ENCODE peak calls at places on chromosomes 16 and 17, in five cellular contexts. L is tibial artery, W is thyroid gland, C is A549, H is PC-9. Z is an unnamed sample.

GRCh38 chr16:1152651-1153259 is at the start of gene CACNA1H:
- DNase-seq in L (no peak), W (no peak), C (no peak), H (no peak), Z (no peak)

GRCh38 chr17:29140631-29141483 is 39.3 kb downstream of the MYO18A start:
- DNase-seq in L (no peak), W (no peak), C (no peak), H (no peak), Z (no peak)

GRCh38 chr17:56244268-56244890 is 91.1 kb downstream of the ANKFN1 start:
- DNase-seq in L (no peak), W (no peak), C (no peak), H (no peak), Z (no peak)

GRCh38 chr16:54879681-54880080 is 51.0 kb upstream of the IRX5 start:
- DNase-seq in L (no peak), W (no peak), C (peak; percentile 24), H (no peak), Z (peak; percentile 43)

GRCh38 chr16:81427245-81427644 is 17.4 kb upstream of the CMIP start:
- DNase-seq in L (no peak), W (no peak), C (no peak), H (no peak), Z (no peak)

GRCh38 chr17:73476890-73477350 is 165.1 kb upstream of the CDC42EP4 start:
- DNase-seq in L (no peak), W (peak; percentile 21), C (no peak), H (no peak), Z (no peak)

GRCh38 chr16:17657037-17657436 is 186.3 kb upstream of the XYLT1 start:
- DNase-seq in L (no peak), W (no peak), C (no peak), H (no peak), Z (no peak)

GRCh38 chr17:39213852-39214251 is 11.9 kb downstream of the STAC2 start:
- DNase-seq in L (no peak), W (no peak), C (peak; percentile 76), H (peak; percentile 77), Z (no peak)

GRCh38 chr17:43403846-43404245 is 5.1 kb downstream of the ARL4D start:
- DNase-seq in L (no peak), W (peak; percentile 33), C (no peak), H (no peak), Z (no peak)
- TF ChIP-seq CTCF in L (no peak), W (no peak), C (no peak), H (no peak), Z (no peak)

GRCh38 chr17:67708378-67708777 is 9.4 kb upstream of the NOL11 start:
- DNase-seq in L (no peak), W (no peak), C (no peak), H (no peak), Z (no peak)

GRCh38 chr17:67713169-67713568 is 4.6 kb upstream of the NOL11 start:
- DNase-seq in L (no peak), W (no peak), C (no peak), H (no peak), Z (no peak)

GRCh38 chr17:67712375-67712774 is 5.4 kb upstream of the NOL11 start:
- DNase-seq in L (no peak), W (no peak), C (no peak), H (no peak), Z (no peak)

GRCh38 chr17:67707442-67707841 is 10.3 kb upstream of the NOL11 start:
- DNase-seq in L (no peak), W (no peak), C (no peak), H (no peak), Z (no peak)

DNA sequence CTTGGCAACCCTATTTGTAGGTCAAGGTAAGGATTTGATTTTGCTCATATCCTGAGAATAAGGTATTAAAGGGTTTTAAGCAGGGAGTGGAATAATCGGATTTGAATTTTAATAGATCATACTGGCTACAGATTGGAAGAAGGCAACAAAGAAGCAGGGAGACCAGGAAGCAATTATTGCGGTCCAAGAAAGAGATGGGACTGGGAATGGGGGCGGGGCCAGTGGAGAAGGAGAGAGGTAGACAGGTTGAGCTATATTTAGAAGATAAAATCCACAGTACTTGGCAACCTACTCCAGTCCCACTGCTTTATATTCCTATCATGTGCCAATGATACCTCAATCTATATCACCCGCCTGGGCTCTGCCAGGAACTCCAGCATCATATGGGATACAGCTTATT is 5.8 kb upstream of the NOL11 start:
- DNase-seq in L (no peak), W (no peak), C (no peak), H (no peak), Z (no peak)
- H3K27ac ChIP-seq in L (no peak overlapping the region), W (no peak overlapping the region), C (no peak overlapping the region), H (no peak overlapping the region), Z (no peak overlapping the region)

GRCh38 chr16:84186685-84187437 is at the start of gene TAF1C:
- DNase-seq in L (peak; percentile 93), W (peak; percentile 93), C (peak; percentile 97), H (peak; percentile 88), Z (peak; percentile 79)
- TF ChIP-seq CTCF in L (peak; percentile 96), W (peak; percentile 97), C (peak; percentile 91), H (peak; percentile 93), Z (peak; percentile 99)

GRCh38 chr17:10060526-10060925 is 137.9 kb downstream of the GAS7 start:
- DNase-seq in L (no peak), W (no peak), C (no peak), H (no peak), Z (no peak)
- H3K27ac ChIP-seq in L (peak overlapping the region; percentile 41), W (no peak overlapping the region), C (no peak overlapping the region), H (no peak overlapping the region), Z (no peak overlapping the region)

DNA sequence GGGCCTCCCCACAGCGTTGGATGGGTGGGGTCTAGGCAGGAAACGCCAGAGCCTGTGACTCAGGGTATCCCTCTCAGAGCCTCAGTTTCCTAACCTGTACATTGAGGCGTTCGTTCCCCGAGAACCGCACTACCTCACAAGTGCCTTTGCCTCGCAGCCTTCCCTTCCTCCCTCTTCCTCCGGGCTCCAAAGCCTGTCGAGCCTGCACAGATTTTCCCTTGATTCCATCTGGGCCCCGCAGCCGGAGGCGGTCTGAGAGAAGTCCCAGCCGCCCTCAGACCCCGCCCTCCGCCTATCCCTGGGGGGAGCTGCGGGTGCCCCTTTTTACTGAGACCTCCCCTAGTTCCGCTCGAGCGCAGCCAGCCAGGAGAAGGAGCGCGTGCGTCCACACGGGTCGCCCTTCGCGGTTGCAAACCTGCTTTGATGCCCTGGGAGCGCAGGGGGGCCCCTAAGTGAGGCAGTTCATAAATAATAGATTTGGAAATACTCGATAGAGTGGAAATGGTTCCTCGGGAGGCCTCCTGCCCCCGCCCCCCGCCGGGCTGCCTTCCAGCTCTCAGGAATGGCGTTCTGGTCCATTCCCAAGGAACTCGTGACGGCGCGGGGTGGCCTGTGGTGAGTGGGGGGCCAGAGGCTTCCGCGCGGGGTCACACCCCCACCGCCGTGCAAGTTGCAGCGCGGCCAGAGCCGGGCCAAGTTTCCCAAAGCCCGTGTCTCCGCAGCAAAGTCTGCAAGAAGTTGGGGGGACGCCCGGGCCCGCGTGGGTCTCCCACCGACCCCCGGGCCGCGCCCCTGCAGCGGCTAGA is 672 bp downstream of the C16orf74 start:
- DNase-seq in L (no peak), W (peak; percentile 51), C (no peak), H (peak; percentile 50), Z (no peak)
- TF ChIP-seq CTCF in L (no peak), W (no peak), C (no peak), H (no peak), Z (no peak)

GRCh38 chr17:68972119-68972704 is 17.0 kb upstream of the ABCA8 start:
- DNase-seq in L (no peak), W (no peak), C (peak; percentile 20), H (no peak), Z (no peak)

GRCh38 chr17:68973098-68973929 is 18.1 kb upstream of the ABCA8 start:
- DNase-seq in L (no peak), W (no peak), C (no peak), H (no peak), Z (no peak)
- H3K27ac ChIP-seq in L (no peak overlapping the region), W (no peak overlapping the region), C (no peak overlapping the region), H (no peak overlapping the region), Z (no peak overlapping the region)

GRCh38 chr16:10026593-10026992 is 155.6 kb downstream of the GRIN2A start:
- DNase-seq in L (no peak), W (no peak), C (no peak), H (no peak), Z (no peak)

GRCh38 chr16:10027553-10027952 is 154.7 kb downstream of the GRIN2A start:
- DNase-seq in L (no peak), W (no peak), C (no peak), H (no peak), Z (no peak)

GRCh38 chr16:10031473-10031872 is 150.8 kb downstream of the GRIN2A start:
- DNase-seq in L (no peak), W (no peak), C (no peak), H (no peak), Z (no peak)

GRCh38 chr16:10031955-10032354 is 150.3 kb downstream of the GRIN2A start:
- DNase-seq in L (no peak), W (no peak), C (no peak), H (no peak), Z (no peak)

GRCh38 chr16:10028644-10029043 is 153.6 kb downstream of the GRIN2A start:
- DNase-seq in L (no peak), W (no peak), C (no peak), H (no peak), Z (no peak)
- TF ChIP-seq CTCF in L (no peak), W (no peak), C (no peak), H (no peak), Z (no peak)

GRCh38 chr16:70588565-70588964 is 57.8 kb upstream of the IL34 start:
- DNase-seq in L (no peak), W (no peak), C (no peak), H (no peak), Z (peak; percentile 59)
- H3K27ac ChIP-seq in L (peak overlapping the region; percentile 95), W (no peak overlapping the region), C (no peak overlapping the region), H (no peak overlapping the region), Z (no peak overlapping the region)

DNA sequence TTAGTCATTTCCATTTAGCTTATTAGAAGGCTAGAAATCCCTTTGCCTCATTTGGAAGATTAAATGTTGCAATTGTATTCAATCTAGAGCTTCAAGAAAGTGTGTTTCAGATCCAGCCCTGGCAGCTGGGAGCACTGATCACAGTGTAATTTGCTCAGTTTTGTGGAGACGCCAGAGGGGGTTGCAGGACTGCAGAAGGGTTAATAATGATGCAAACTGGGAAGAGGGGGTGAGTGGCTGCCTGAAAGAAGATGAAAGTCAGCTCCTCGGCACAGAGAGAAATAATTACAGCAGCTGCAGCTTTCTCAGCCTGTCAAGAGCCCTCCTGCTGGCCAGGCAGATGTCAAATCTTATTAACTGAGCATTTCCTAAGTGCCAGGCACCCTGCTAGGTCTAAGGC is 97.8 kb downstream of the ZNF18 start:
- DNase-seq in L (no peak), W (no peak), C (no peak), H (no peak), Z (no peak)
- TF ChIP-seq CTCF in L (no peak), W (no peak), C (no peak), H (no peak), Z (peak; percentile 14)

Z was measured in foreskin keratinocyte.